ENCODE peak calls at places on chromosomes 3 and 15, in seven cellular contexts. P is BJ, X is cardiac fibroblast, Z is uterus, Y is IMR-90, K is GM13976, B is B cell. E is an unnamed sample.

GRCh38 chr15:69627548-69628158 is 175.0 kb downstream of the RPLP1 start:
- DNase-seq in P (no peak), X (no peak), Z (no peak), Y (no peak), K (no peak), B (no peak), E (no peak)

GRCh38 chr3:177824190-177824786 is 627.0 kb upstream of the TBL1XR1 start:
- DNase-seq in P (no peak), X (peak), Z (peak), Y (peak), K (no peak), B (no peak), E (peak)

GRCh38 chr3:87792532-87793321 is 266.1 kb downstream of the CGGBP1 start:
- DNase-seq in P (no peak), X (no peak), Z (no peak), Y (no peak), K (peak), B (peak), E (no peak)

GRCh38 chr3:73559730-73560129 is 65.0 kb downstream of the PDZRN3 start:
- DNase-seq in P (no peak), X (no peak), Z (no peak), Y (peak), K (no peak), B (no peak), E (no peak)

GRCh38 chr3:117553461-117553860 is 843.9 kb downstream of the TUSC7 start:
- DNase-seq in P (no peak), X (no peak), Z (no peak), Y (peak), K (peak), B (no peak), E (peak)

GRCh38 chr3:189169728-189170127 is 2.0 kb upstream of the TPRG1 start:
- DNase-seq in P (no peak), X (no peak), Z (no peak), Y (no peak), K (no peak), B (no peak), E (no peak)

GRCh38 chr3:141380279-141380678 is 12.0 kb downstream of the ZBTB38 start:
- DNase-seq in P (no peak), X (no peak), Z (no peak), Y (no peak), K (no peak), B (no peak), E (no peak)

GRCh38 chr15:37885651-37886050 is 48.8 kb upstream of the TMCO5A start:
- DNase-seq in P (no peak), X (no peak), Z (no peak), Y (no peak), K (no peak), B (no peak), E (no peak)

GRCh38 chr3:1019157-1019556 is 73.7 kb upstream of the CNTN6 start:
- DNase-seq in P (no peak), X (no peak), Z (no peak), Y (no peak), K (no peak), B (no peak), E (no peak)

GRCh38 chr15:29345549-29346525 is 76.2 kb upstream of the NSMCE3 start:
- DNase-seq in P (no peak), X (no peak), Z (no peak), Y (no peak), K (no peak), B (no peak), E (no peak)

GRCh38 chr15:35293353-35294130 is 208.4 kb upstream of the NANOGP8 start:
- DNase-seq in P (peak), X (peak), Z (no peak), Y (peak), K (no peak), B (no peak), E (peak)
- TF ChIP-seq CTCF in P (peak), X (peak), Z (no peak), Y (peak), K (no peak), B (no peak), E (peak)

GRCh38 chr15:100211855-100212850 is 129.6 kb downstream of the ADAMTS17 start:
- DNase-seq in P (no peak), X (peak), Z (no peak), Y (no peak), K (no peak), B (no peak), E (peak)
- TF ChIP-seq CTCF in P (no peak), X (no peak), Z (no peak), Y (no peak), K (no peak), B (no peak), E (no peak)

DNA sequence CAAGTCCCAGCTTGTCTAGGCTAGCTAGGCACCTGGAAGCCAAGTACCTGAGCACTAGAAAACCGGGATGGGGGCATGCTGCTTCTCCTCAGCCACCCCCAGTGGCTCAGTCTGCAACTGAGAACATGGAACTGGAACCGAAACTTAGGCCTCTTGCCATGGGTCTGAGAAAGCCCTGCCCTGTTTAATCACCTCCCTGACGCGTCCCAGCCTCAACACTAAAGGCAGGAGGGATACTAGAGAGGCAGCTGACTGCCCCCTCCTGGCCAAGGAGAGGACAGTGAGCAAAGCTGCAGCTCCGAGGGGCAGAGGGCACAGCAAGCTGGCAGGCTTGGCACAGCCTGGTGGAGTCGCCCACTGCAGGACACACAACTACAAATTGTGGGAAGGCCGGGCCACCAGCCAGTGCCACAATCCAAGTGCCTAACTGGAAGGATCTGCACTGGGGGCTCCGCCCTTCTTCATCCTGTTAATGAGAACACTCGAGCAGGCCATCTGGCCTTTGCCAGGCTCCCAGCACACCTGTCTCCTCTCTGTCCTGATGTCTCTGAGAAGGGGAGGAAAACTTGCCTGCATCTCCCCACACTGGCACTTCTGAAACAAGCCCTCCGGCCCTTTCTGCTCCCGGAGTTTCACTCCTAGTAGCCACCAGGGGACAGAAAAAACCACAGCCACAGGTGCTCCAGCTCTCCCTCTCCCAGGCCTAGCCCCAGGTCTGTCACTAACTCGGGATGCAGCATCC is 53.7 kb downstream of the BDH1 start:
- DNase-seq in P (no peak), X (peak), Z (no peak), Y (peak), K (peak), B (no peak), E (peak)
- TF ChIP-seq CTCF in P (peak), X (peak), Z (no peak), Y (peak), K (peak), B (no peak), E (peak)

GRCh38 chr3:72068621-72069020 is 283.7 kb upstream of the PROK2 start:
- DNase-seq in P (no peak), X (no peak), Z (no peak), Y (peak), K (no peak), B (no peak), E (no peak)
- TF ChIP-seq CTCF in P (no peak), X (no peak), Z (no peak), Y (no peak), K (no peak), B (no peak), E (no peak)

GRCh38 chr3:155423526-155423925 is 130.0 kb upstream of the STRIT1 start:
- DNase-seq in P (no peak), X (no peak), Z (no peak), Y (no peak), K (no peak), B (no peak), E (no peak)
- TF ChIP-seq CTCF in P (no peak), X (no peak), Z (no peak), Y (no peak), K (no peak), B (no peak), E (no peak)

DNA sequence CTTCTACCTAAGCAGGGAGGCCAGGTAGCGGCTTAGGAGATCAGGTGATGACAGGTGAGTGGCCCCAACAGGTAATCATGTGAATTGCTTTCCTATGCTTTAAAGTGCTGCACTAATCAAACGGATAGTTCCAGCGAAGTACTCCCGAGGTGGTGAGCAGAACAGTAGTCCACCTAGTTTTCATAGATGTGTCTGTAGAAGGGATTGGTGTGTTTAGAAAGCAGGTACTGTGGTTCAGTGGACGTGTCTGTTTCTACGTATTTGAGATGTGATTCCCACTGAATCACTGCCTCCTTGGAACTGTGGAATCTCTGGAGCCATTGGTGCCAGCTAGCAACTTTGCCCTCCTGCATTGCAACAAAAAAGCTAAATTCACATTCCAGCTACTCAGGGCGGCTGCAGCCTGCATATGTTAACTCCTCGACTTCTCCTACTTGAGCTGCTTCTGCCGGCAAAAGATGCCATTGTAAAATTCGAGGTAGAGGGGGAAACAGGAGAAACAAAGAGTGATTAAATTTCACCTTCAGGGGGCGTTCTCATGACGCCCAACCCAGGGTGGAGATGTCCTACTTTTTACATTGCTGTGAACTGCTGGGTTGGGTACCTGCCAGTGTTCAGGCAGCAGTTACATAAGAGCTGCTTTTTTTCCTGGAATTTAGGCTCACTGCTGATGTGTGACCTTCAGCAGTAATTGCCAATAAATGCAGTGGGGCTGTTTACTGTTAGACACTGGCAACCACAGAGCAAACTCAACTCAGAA is 227.3 kb downstream of the ITPR1 start:
- DNase-seq in P (no peak), X (peak), Z (peak), Y (peak), K (peak), B (no peak), E (peak)
- TF ChIP-seq CTCF in P (peak), X (peak), Z (peak), Y (peak), K (no peak), B (no peak), E (peak)

GRCh38 chr3:3627104-3627503 is 172.1 kb upstream of the LRRN1 start:
- DNase-seq in P (no peak), X (no peak), Z (no peak), Y (no peak), K (no peak), B (no peak), E (no peak)

GRCh38 chr3:3631114-3631513 is 168.1 kb upstream of the LRRN1 start:
- DNase-seq in P (no peak), X (peak), Z (no peak), Y (peak), K (no peak), B (no peak), E (peak)

GRCh38 chr3:3629911-3630310 is 169.3 kb upstream of the LRRN1 start:
- DNase-seq in P (no peak), X (peak), Z (no peak), Y (peak), K (no peak), B (no peak), E (peak)

GRCh38 chr3:3628676-3629328 is 170.4 kb upstream of the LRRN1 start:
- DNase-seq in P (no peak), X (no peak), Z (no peak), Y (no peak), K (peak), B (no peak), E (no peak)

DNA sequence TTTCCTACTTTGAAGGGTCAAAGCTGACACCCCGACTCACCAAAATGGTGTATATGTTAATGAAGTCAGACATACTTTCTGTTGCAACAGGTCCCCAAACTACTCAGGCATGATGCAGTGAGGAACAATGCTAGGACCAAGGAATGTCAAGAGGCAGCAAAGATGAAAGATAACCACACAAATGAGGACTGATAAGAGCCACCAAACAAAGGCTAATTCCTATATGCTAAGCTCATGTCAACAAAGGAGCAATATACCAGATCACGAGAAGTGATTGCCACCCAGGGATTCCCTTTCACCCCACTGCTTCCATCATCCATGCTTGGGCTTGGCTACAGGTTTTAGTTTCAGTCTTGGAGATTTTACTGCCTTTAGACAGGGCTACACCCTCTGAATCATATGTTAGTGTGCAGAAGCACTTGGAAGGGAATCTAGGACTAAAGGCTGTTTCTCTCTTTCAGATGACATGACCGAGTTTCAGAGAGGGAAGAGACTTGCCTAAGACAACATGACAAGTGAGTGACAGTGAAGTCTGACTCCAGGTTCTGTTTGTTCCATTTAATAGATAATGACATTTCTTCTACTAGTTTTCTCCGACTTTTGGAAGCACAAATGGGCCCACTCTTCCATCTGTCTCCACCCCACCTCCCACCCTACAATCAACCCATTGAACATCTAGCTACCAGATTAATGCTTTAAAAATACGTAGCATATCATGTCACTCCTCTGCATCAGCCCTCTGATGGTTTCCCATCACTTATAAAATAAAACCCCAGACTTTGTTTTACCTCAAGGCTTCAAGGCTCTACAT is 173.6 kb upstream of the LRRN1 start:
- DNase-seq in P (no peak), X (no peak), Z (no peak), Y (no peak), K (no peak), B (no peak), E (no peak)
- TF ChIP-seq CTCF in P (no peak), X (no peak), Z (no peak), Y (no peak), K (no peak), B (no peak), E (no peak)